ENCODE peak calls at places on chromosome 2, in eight cellular contexts. One of them, this sample, is unnamed.

GRCh38 chr2:70765507-70765906 is 2.5 kb downstream of the ADD2 start:
- DNase-seq in SJSA1: no peak
- DNase-seq in mammary epithelial cell: no peak
- DNase-seq in HAP-1: no peak
- DNase-seq in GM23338: no peak
- DNase-seq in OCI-LY7: no peak
- DNase-seq in PC-3: no peak
- DNase-seq in astrocyte of the spinal cord: no peak
- DNase-seq in this sample: no peak

GRCh38 chr2:189521686-189522434 is 58.7 kb downstream of the SLC40A1 start:
- DNase-seq in SJSA1: no peak
- DNase-seq in PC-3: peak
- DNase-seq in GM23338: no peak
- DNase-seq in HAP-1: no peak
- DNase-seq in astrocyte of the spinal cord: no peak
- DNase-seq in mammary epithelial cell: no peak
- DNase-seq in OCI-LY7: no peak
- DNase-seq in this sample: no peak

GRCh38 chr2:217075225-217075802 is 215.4 kb upstream of the TNP1 start:
- DNase-seq in OCI-LY7: no peak
- DNase-seq in HAP-1: no peak
- DNase-seq in SJSA1: no peak
- DNase-seq in mammary epithelial cell: no peak
- DNase-seq in GM23338: no peak
- DNase-seq in astrocyte of the spinal cord: peak
- DNase-seq in PC-3: no peak
- DNase-seq in this sample: peak

GRCh38 chr2:48940606-48941005 is 185.1 kb upstream of the LHCGR start:
- DNase-seq in astrocyte of the spinal cord: no peak
- DNase-seq in OCI-LY7: no peak
- DNase-seq in HAP-1: peak
- DNase-seq in mammary epithelial cell: no peak
- DNase-seq in GM23338: no peak
- DNase-seq in SJSA1: no peak
- DNase-seq in PC-3: no peak
- DNase-seq in this sample: no peak

GRCh38 chr2:8872821-8873432 is 35.5 kb upstream of the KIDINS220 start:
- DNase-seq in PC-3: peak
- DNase-seq in GM23338: peak
- DNase-seq in SJSA1: no peak
- DNase-seq in HAP-1: peak
- DNase-seq in astrocyte of the spinal cord: peak
- DNase-seq in mammary epithelial cell: peak
- DNase-seq in OCI-LY7: peak
- DNase-seq in this sample: no peak

GRCh38 chr2:101533611-101534601 is 59.0 kb upstream of the RFX8 start:
- DNase-seq in HAP-1: peak
- DNase-seq in astrocyte of the spinal cord: peak
- DNase-seq in mammary epithelial cell: no peak
- DNase-seq in SJSA1: no peak
- DNase-seq in PC-3: no peak
- DNase-seq in OCI-LY7: no peak
- DNase-seq in GM23338: peak
- DNase-seq in this sample: peak

GRCh38 chr2:225668606-225669266 is 269.2 kb downstream of the NYAP2 start:
- DNase-seq in astrocyte of the spinal cord: peak
- DNase-seq in PC-3: peak
- DNase-seq in HAP-1: peak
- DNase-seq in mammary epithelial cell: peak
- DNase-seq in OCI-LY7: peak
- DNase-seq in GM23338: peak
- DNase-seq in SJSA1: no peak
- DNase-seq in this sample: no peak

GRCh38 chr2:62071126-62071598 is 124.8 kb upstream of the B3GNT2 start:
- DNase-seq in OCI-LY7: no peak
- DNase-seq in HAP-1: no peak
- DNase-seq in SJSA1: no peak
- DNase-seq in PC-3: peak
- DNase-seq in astrocyte of the spinal cord: no peak
- DNase-seq in mammary epithelial cell: no peak
- DNase-seq in GM23338: no peak
- DNase-seq in this sample: no peak

GRCh38 chr2:130832296-130832940 is 4.3 kb upstream of the ARHGEF4 start:
- DNase-seq in SJSA1: no peak
- DNase-seq in PC-3: no peak
- DNase-seq in GM23338: no peak
- DNase-seq in OCI-LY7: no peak
- DNase-seq in HAP-1: no peak
- DNase-seq in mammary epithelial cell: no peak
- DNase-seq in astrocyte of the spinal cord: no peak
- DNase-seq in this sample: peak

GRCh38 chr2:11310212-11310611 is 34.2 kb downstream of the ROCK2 start:
- DNase-seq in SJSA1: no peak
- DNase-seq in astrocyte of the spinal cord: no peak
- DNase-seq in mammary epithelial cell: no peak
- DNase-seq in GM23338: no peak
- DNase-seq in OCI-LY7: no peak
- DNase-seq in PC-3: no peak
- DNase-seq in HAP-1: no peak
- DNase-seq in this sample: no peak

DNA sequence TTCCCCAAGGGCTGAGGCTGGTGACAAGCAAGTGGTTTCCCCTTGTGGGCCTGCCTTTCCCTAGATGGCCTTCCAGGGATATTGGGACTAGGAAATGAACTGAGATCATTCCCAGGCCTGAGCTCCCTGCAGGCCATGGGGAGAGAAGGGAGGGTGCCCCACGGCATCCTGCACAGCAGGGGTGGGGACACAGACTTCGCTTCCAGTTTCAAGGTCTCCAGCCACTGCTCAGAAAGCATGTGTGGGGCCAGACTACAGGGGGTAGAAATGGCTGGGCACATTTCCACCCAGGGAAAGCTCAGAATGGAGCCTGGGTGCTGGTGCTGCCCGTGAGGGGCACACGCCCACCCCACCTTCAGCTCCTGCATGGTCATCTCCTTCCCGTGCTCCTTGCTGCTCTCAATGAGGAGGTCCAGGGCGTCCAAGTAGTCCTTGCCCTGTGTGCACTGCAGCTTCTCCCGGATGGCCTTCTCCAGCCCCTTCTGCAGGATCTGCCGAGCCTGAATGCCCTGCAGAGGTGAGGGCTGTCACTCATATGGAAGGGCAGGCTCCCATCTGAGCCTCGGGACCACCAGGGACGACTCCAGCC is 13.2 kb downstream of the CYP26B1 start:
- DNase-seq in GM23338: no peak
- DNase-seq in HAP-1: no peak
- DNase-seq in astrocyte of the spinal cord: no peak
- DNase-seq in SJSA1: no peak
- DNase-seq in OCI-LY7: no peak
- DNase-seq in PC-3: no peak
- DNase-seq in mammary epithelial cell: no peak
- DNase-seq in this sample: peak
- H3K4me3 ChIP-seq in GM23338: no peak
- H3K4me3 ChIP-seq in HAP-1: no peak
- H3K4me3 ChIP-seq in astrocyte of the spinal cord: no peak
- H3K4me3 ChIP-seq in SJSA1: no peak
- H3K4me3 ChIP-seq in OCI-LY7: no peak
- H3K4me3 ChIP-seq in PC-3: no peak
- H3K4me3 ChIP-seq in mammary epithelial cell: no peak
- H3K4me3 ChIP-seq in this sample: no peak

GRCh38 chr2:232387451-232388171 is 9.1 kb downstream of the ALPP start:
- DNase-seq in PC-3: no peak
- DNase-seq in GM23338: peak
- DNase-seq in OCI-LY7: no peak
- DNase-seq in mammary epithelial cell: no peak
- DNase-seq in astrocyte of the spinal cord: no peak
- DNase-seq in SJSA1: no peak
- DNase-seq in HAP-1: no peak
- DNase-seq in this sample: peak

GRCh38 chr2:232385660-232386489 is 7.3 kb downstream of the ALPP start:
- DNase-seq in HAP-1: no peak
- DNase-seq in SJSA1: peak
- DNase-seq in PC-3: peak
- DNase-seq in astrocyte of the spinal cord: peak
- DNase-seq in mammary epithelial cell: peak
- DNase-seq in OCI-LY7: no peak
- DNase-seq in GM23338: peak
- DNase-seq in this sample: peak

GRCh38 chr2:232388324-232388891 is 9.9 kb downstream of the ALPP start:
- DNase-seq in SJSA1: no peak
- DNase-seq in OCI-LY7: no peak
- DNase-seq in mammary epithelial cell: no peak
- DNase-seq in GM23338: peak
- DNase-seq in PC-3: no peak
- DNase-seq in HAP-1: no peak
- DNase-seq in astrocyte of the spinal cord: no peak
- DNase-seq in this sample: peak

GRCh38 chr2:232386490-232386739 is 7.9 kb downstream of the ALPP start:
- DNase-seq in GM23338: peak
- DNase-seq in SJSA1: no peak
- DNase-seq in PC-3: no peak
- DNase-seq in OCI-LY7: no peak
- DNase-seq in HAP-1: no peak
- DNase-seq in mammary epithelial cell: no peak
- DNase-seq in astrocyte of the spinal cord: no peak
- DNase-seq in this sample: peak

GRCh38 chr2:232386740-232387450 is 8.3 kb downstream of the ALPP start:
- DNase-seq in PC-3: no peak
- DNase-seq in OCI-LY7: no peak
- DNase-seq in HAP-1: no peak
- DNase-seq in astrocyte of the spinal cord: peak
- DNase-seq in SJSA1: no peak
- DNase-seq in mammary epithelial cell: peak
- DNase-seq in GM23338: peak
- DNase-seq in this sample: peak
- H3K4me3 ChIP-seq in PC-3: no peak
- H3K4me3 ChIP-seq in OCI-LY7: no peak
- H3K4me3 ChIP-seq in HAP-1: no peak
- H3K4me3 ChIP-seq in astrocyte of the spinal cord: no peak
- H3K4me3 ChIP-seq in SJSA1: peak
- H3K4me3 ChIP-seq in mammary epithelial cell: no peak
- H3K4me3 ChIP-seq in GM23338: peak
- H3K4me3 ChIP-seq in this sample: no peak

GRCh38 chr2:25230626-25231311 is 62.4 kb upstream of the POMC start:
- DNase-seq in GM23338: no peak
- DNase-seq in HAP-1: no peak
- DNase-seq in OCI-LY7: no peak
- DNase-seq in astrocyte of the spinal cord: no peak
- DNase-seq in PC-3: no peak
- DNase-seq in mammary epithelial cell: no peak
- DNase-seq in SJSA1: no peak
- DNase-seq in this sample: no peak

GRCh38 chr2:25227576-25227975 is 59.2 kb upstream of the POMC start:
- DNase-seq in HAP-1: no peak
- DNase-seq in PC-3: no peak
- DNase-seq in astrocyte of the spinal cord: no peak
- DNase-seq in GM23338: peak
- DNase-seq in mammary epithelial cell: no peak
- DNase-seq in SJSA1: no peak
- DNase-seq in OCI-LY7: no peak
- DNase-seq in this sample: no peak

GRCh38 chr2:25226827-25227226 is 58.4 kb upstream of the POMC start:
- DNase-seq in PC-3: no peak
- DNase-seq in SJSA1: no peak
- DNase-seq in OCI-LY7: no peak
- DNase-seq in astrocyte of the spinal cord: no peak
- DNase-seq in HAP-1: no peak
- DNase-seq in mammary epithelial cell: no peak
- DNase-seq in GM23338: no peak
- DNase-seq in this sample: no peak

GRCh38 chr2:25230128-25230527 is 61.7 kb upstream of the POMC start:
- DNase-seq in mammary epithelial cell: no peak
- DNase-seq in PC-3: no peak
- DNase-seq in HAP-1: no peak
- DNase-seq in OCI-LY7: no peak
- DNase-seq in astrocyte of the spinal cord: no peak
- DNase-seq in SJSA1: no peak
- DNase-seq in GM23338: no peak
- DNase-seq in this sample: no peak

DNA sequence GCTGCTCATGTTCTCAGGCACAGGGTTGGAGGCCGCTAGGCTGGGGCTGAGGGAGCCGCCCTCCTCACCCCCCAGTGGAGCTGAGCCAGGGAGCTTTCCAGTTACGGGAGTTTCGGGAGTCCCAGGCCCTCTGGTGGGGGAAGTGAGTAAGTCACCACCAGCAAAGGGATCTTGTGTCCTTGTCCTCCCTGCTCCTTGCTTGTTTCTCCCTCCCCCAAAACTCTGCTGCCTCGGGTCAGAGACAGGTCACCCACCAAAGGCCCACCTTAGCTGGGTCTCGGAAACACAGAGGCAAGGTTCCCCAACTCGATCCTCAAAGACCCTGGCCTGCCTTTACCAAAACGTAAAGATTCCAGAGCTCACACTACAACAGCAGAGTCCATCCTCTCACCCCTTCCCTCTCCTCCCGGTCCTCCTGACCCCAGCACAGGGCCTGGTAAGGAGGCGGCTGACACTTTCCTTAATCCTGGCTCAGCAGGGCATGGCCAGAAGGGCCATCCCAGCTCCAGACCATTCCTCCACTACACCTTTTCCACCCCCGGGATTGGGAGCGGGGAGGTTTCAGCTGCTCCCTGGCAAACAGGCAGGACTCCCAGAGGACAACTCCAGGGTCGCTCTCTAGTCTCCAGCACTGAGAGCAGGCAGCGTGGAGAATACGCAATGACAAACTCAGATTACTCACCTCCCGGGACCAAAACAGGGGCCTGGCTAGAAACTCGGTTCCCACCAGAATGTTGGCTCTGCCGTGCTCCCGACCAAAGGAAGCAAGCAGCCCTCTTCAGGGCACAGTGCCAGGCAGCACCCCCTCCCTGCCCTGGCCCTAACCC is 60.7 kb upstream of the POMC start:
- DNase-seq in SJSA1: peak
- DNase-seq in PC-3: peak
- DNase-seq in GM23338: peak
- DNase-seq in mammary epithelial cell: peak
- DNase-seq in astrocyte of the spinal cord: peak
- DNase-seq in OCI-LY7: peak
- DNase-seq in HAP-1: peak
- DNase-seq in this sample: peak
- H3K4me3 ChIP-seq in SJSA1: no peak
- H3K4me3 ChIP-seq in PC-3: peak
- H3K4me3 ChIP-seq in GM23338: no peak
- H3K4me3 ChIP-seq in mammary epithelial cell: no peak
- H3K4me3 ChIP-seq in astrocyte of the spinal cord: no peak
- H3K4me3 ChIP-seq in OCI-LY7: no peak
- H3K4me3 ChIP-seq in HAP-1: no peak
- H3K4me3 ChIP-seq in this sample: no peak

DNA sequence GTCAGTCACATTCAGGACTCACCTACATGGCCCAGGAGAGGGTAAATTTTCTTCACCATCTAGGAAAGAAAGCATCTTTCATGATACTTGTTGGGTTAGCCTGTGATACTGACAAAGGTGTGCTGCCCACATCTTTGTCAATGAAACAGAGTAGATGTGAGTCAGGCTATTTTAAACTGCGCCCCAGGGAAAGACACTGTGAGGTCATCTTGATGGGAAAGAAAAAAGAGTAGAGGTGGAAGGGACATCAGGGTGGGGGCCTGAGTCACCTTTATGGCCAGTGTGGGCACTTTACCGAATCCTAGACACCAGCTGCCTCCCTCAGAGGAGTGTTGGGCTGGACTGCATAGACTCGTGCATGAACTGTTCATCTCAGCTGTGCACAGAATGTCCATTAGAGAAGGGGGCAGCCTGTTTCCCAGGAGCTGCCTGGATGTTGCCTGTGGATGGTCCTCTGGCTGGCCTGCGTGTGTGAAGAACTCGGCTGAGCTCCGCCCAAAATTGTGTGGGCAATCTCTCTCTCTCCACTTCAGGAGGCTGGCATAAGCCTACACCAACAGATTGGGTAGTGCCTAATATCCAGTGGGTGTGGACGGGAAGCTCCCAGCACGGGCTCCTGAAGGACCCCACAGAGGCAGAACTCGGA is 278.7 kb upstream of the PXDN start:
- DNase-seq in GM23338: no peak
- DNase-seq in SJSA1: no peak
- DNase-seq in astrocyte of the spinal cord: no peak
- DNase-seq in mammary epithelial cell: no peak
- DNase-seq in HAP-1: no peak
- DNase-seq in OCI-LY7: no peak
- DNase-seq in PC-3: no peak
- DNase-seq in this sample: no peak
- H3K4me3 ChIP-seq in GM23338: no peak
- H3K4me3 ChIP-seq in SJSA1: no peak
- H3K4me3 ChIP-seq in astrocyte of the spinal cord: no peak
- H3K4me3 ChIP-seq in mammary epithelial cell: no peak
- H3K4me3 ChIP-seq in HAP-1: no peak
- H3K4me3 ChIP-seq in OCI-LY7: no peak
- H3K4me3 ChIP-seq in PC-3: no peak
- H3K4me3 ChIP-seq in this sample: no peak